ENCODE peak calls at places on chromosomes 12 and 14, in eight cellular contexts. J is gastrocnemius medialis, I is iPS-NIHi11, L is Kasumi-1, G is cardiac muscle cell, A is epithelial cell of esophagus, U is fibroblast of pulmonary artery, V is astrocyte of the cerebellum. N is an unnamed sample.

GRCh38 chr12:54569072-54569471 is 19.4 kb downstream of the PPP1R1A start:
- DNase-seq in J (no peak), V (no peak), U (no peak), G (no peak), L (no peak), A (no peak), I (no peak), N (no peak)

GRCh38 chr12:108840605-108841328 is 16.6 kb downstream of the SSH1 start:
- DNase-seq in V (no peak), U (no peak), I (no peak), G (no peak), A (peak; percentile 39), L (no peak), J (no peak), N (no peak)

GRCh38 chr14:23057757-23058653 is 685 bp upstream of the CDH24 start:
- DNase-seq in G (peak; percentile 88), L (no peak), U (peak; percentile 86), J (peak; percentile 75), A (peak; percentile 87), I (peak; percentile 90), V (peak; percentile 73), N (peak; percentile 96)

GRCh38 chr14:80491562-80492139 is 280.3 kb upstream of the DIO2 start:
- DNase-seq in J (no peak), V (no peak), L (no peak), U (no peak), I (no peak), G (no peak), A (no peak), N (no peak)

GRCh38 chr14:77843155-77843554 is 43.2 kb downstream of the ADCK1 start:
- DNase-seq in V (no peak), J (no peak), A (no peak), U (no peak), L (no peak), I (no peak), G (no peak), N (no peak)

GRCh38 chr14:51607677-51608076 is 44.0 kb upstream of the FRMD6 start:
- DNase-seq in L (no peak), J (no peak), G (no peak), U (peak; percentile 45), A (no peak), I (no peak), V (no peak), N (no peak)

GRCh38 chr14:61839452-61839851 is 77.2 kb downstream of the SNAPC1 start:
- DNase-seq in V (peak; percentile 23), U (peak; percentile 89), J (no peak), L (no peak), I (no peak), A (no peak), G (peak; percentile 84), N (no peak)

GRCh38 chr14:65352964-65353530 is 59.5 kb upstream of the FUT8 start:
- DNase-seq in J (peak; percentile 30), A (peak; percentile 94), L (no peak), V (no peak), U (no peak), G (no peak), I (no peak), N (peak; percentile 83)

GRCh38 chr12:110533607-110534006 is 31.5 kb downstream of the RAD9B start:
- DNase-seq in U (no peak), I (no peak), L (no peak), A (peak; percentile 63), G (no peak), J (no peak), V (no peak), N (no peak)

GRCh38 chr12:1619599-1619998 is 9.4 kb upstream of the WNT5B start:
- DNase-seq in L (peak; percentile 5), G (peak; percentile 33), A (no peak), J (peak; percentile 37), V (no peak), U (no peak), I (no peak), N (no peak)

GRCh38 chr12:130425698-130426245 is 88.1 kb downstream of the PIWIL1 start:
- DNase-seq in I (no peak), U (no peak), A (no peak), L (no peak), V (no peak), G (no peak), J (no peak), N (no peak)